ENCODE peak calls at places on chromosomes 3 and 15, in nine cellular contexts. E is ovary, R is neural progenitor cell, Q is Peyer's patch, H is right atrium auricular region, U is stomach, T is left ventricle myocardium inferior, W is mammary epithelial cell, X is PC-3. V is an unnamed sample.
A peak's percentile ranks its signal among the peaks of the same experiment; 100 is the strongest.

GRCh38 chr3:16884748-16885587 is at the start of gene PLCL2:
- DNase-seq in X (peak; percentile 43), W (peak; percentile 9), H (no peak), R (peak; percentile 76), T (peak; percentile 54), U (peak; percentile 50), E (peak; percentile 68), Q (peak; percentile 77), V (peak; percentile 80)

GRCh38 chr3:128572644-128573105 is 77.9 kb downstream of the RPN1 start:
- DNase-seq in E (no peak), W (no peak), Q (no peak), T (no peak), H (no peak), R (peak; percentile 53), U (no peak), X (peak; percentile 59), V (no peak)

GRCh38 chr3:134298281-134298680 is 47.6 kb upstream of the RYK start:
- DNase-seq in R (no peak), U (no peak), E (no peak), Q (no peak), H (no peak), W (no peak), T (no peak), X (no peak), V (no peak)

GRCh38 chr3:102302020-102302419 is 132.8 kb upstream of the ZPLD1 start:
- DNase-seq in E (no peak), W (no peak), H (no peak), X (peak; percentile 33), T (no peak), U (no peak), Q (no peak), R (no peak), V (no peak)

GRCh38 chr3:48630833-48631232 is 4.4 kb downstream of the SLC26A6 start:
- DNase-seq in W (no peak), U (no peak), Q (no peak), X (no peak), E (no peak), R (no peak), H (no peak), T (no peak), V (no peak)

GRCh38 chr3:4978966-4979400 is 254 bp upstream of the BHLHE40 start:
- DNase-seq in X (peak; percentile 95), T (peak; percentile 96), R (peak; percentile 55), H (peak; percentile 96), E (peak; percentile 92), U (peak; percentile 94), Q (peak; percentile 95), W (peak; percentile 97), V (peak; percentile 93)

GRCh38 chr3:161069441-161070251 is 35.5 kb downstream of the B3GALNT1 start:
- DNase-seq in H (no peak), U (no peak), T (no peak), X (peak; percentile 97), E (no peak), Q (no peak), R (no peak), W (peak; percentile 79), V (peak; percentile 77)

GRCh38 chr3:156536524-156537316 is 18.2 kb downstream of the SSR3 start:
- DNase-seq in X (no peak), W (no peak), U (no peak), R (no peak), Q (no peak), E (no peak), H (no peak), T (no peak), V (no peak)

GRCh38 chr3:196323723-196324122 is 5.7 kb upstream of the DYNLT2B start:
- DNase-seq in T (no peak), Q (no peak), W (no peak), E (no peak), U (no peak), R (peak; percentile 63), H (no peak), X (no peak), V (no peak)

GRCh38 chr3:128567141-128567540 is 74.1 kb upstream of the GATA2 start:
- DNase-seq in E (no peak), H (no peak), T (no peak), X (no peak), R (no peak), U (no peak), Q (no peak), W (no peak), V (no peak)

GRCh38 chr3:129673012-129673411 is 66.5 kb upstream of the PLXND1 start:
- DNase-seq in Q (no peak), R (no peak), W (no peak), U (no peak), E (no peak), T (no peak), X (no peak), H (no peak), V (no peak)

GRCh38 chr3:139312959-139313358 is 30.9 kb upstream of the MRPS22 start:
- DNase-seq in H (no peak), R (no peak), U (no peak), T (no peak), X (peak; percentile 64), Q (no peak), W (peak; percentile 67), E (peak; percentile 8), V (no peak)

GRCh38 chr3:155244206-155244605 is 49.3 kb downstream of the STRIT1 start:
- DNase-seq in E (no peak), W (no peak), R (no peak), T (no peak), H (no peak), Q (no peak), X (no peak), U (no peak), V (no peak)

GRCh38 chr3:1087066-1087555 is 5.7 kb upstream of the CNTN6 start:
- DNase-seq in X (peak; percentile 7), T (no peak), E (peak; percentile 6), U (no peak), H (no peak), Q (no peak), W (peak; percentile 33), R (peak; percentile 36), V (no peak)

GRCh38 chr3:111392911-111393351 is 149.1 kb upstream of the CD96 start:
- DNase-seq in W (peak; percentile 65), H (no peak), Q (no peak), X (peak; percentile 55), R (no peak), T (no peak), U (no peak), E (no peak), V (no peak)

GRCh38 chr3:86269364-86270155 is 721.4 kb downstream of the VGLL3 start:
- DNase-seq in U (no peak), H (no peak), X (no peak), Q (no peak), T (no peak), R (no peak), W (no peak), E (no peak), V (no peak)

GRCh38 chr3:46607603-46608028 is 4.7 kb upstream of the FAM240A start:
- DNase-seq in U (no peak), T (no peak), H (no peak), R (peak; percentile 64), E (no peak), Q (no peak), W (no peak), X (peak; percentile 24), V (no peak)

GRCh38 chr3:156729460-156730179 is 55.2 kb downstream of the TIPARP start:
- DNase-seq in W (peak; percentile 36), R (peak; percentile 17), X (no peak), U (no peak), T (no peak), E (no peak), Q (no peak), H (no peak), V (no peak)

GRCh38 chr15:55774113-55774970 is 31.4 kb upstream of the PRTG start:
- DNase-seq in Q (peak; percentile 49), X (peak; percentile 60), W (no peak), R (peak; percentile 74), U (peak; percentile 29), T (peak; percentile 21), E (peak; percentile 28), H (peak; percentile 60), V (no peak)
- TF ChIP-seq CTCF in Q (peak; percentile 20), X (peak; percentile 57), W (peak; percentile 58), R (peak; percentile 82), U (peak; percentile 41), T (peak; percentile 72), E (no peak), H (peak; percentile 33), V (peak; percentile 73)

DNA sequence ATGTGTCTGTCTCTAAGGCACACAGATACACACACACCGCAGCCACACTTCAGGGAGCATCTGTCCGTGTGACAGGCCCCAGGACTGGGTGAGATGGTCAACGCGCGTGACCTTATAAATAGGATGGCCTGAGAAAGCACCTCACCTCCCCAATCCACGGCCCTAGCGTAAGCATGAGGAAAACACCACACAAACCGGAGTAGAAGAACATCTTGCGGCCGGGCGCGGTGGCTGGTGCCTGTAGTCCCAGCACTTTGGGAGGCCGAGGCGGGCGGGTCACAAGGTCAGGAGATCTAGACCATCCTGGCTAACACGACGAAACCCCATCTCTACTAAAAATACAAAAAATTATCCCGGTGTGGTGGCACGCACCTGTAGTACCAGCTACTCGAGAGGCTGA is 1.6 kb downstream of the NIPA1 start:
- DNase-seq in T (no peak), X (no peak), U (no peak), H (no peak), E (no peak), R (no peak), Q (no peak), W (no peak), V (no peak)
- H3K4me3 ChIP-seq in T (no peak overlapping the region), X (peak overlapping the region; percentile 81), U (peak overlapping the region; percentile 95), H (no peak overlapping the region), E (no peak overlapping the region), R (peak overlapping the region; percentile 94), Q (no peak overlapping the region), W (no peak overlapping the region), V (no peak overlapping the region)

DNA sequence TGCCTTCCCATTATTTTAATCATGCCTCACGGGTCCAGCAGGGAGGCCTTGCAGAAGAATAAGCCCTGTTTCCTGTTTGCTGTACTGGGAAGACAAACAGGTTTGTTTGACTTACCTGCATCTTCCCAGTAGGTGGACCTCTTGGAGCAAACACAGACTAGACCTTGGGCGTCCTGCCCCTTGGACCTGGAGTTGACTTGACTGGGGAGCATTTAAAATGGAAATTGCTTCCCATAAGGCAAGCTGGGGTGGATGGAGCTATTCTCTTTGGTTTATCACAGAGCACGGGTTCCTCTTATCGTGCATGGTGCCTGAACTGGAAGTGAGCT is 151.4 kb downstream of the RPLP1 start:
- DNase-seq in R (no peak), H (peak; percentile 32), E (no peak), U (peak; percentile 75), W (peak; percentile 21), Q (no peak), X (peak; percentile 70), T (no peak), V (no peak)
- H3K27me3 ChIP-seq in R (no peaks in the 10 kb centered on the region), H (no peaks in the 10 kb centered on the region), E (no peaks in the 10 kb centered on the region), U (no peaks in the 10 kb centered on the region), W (peaks cover 14% of the 10 kb centered on the region), Q (no peaks in the 10 kb centered on the region), X (no peaks in the 10 kb centered on the region), T (peaks cover 9% of the 10 kb centered on the region), V (peaks cover 4% of the 10 kb centered on the region)

DNA sequence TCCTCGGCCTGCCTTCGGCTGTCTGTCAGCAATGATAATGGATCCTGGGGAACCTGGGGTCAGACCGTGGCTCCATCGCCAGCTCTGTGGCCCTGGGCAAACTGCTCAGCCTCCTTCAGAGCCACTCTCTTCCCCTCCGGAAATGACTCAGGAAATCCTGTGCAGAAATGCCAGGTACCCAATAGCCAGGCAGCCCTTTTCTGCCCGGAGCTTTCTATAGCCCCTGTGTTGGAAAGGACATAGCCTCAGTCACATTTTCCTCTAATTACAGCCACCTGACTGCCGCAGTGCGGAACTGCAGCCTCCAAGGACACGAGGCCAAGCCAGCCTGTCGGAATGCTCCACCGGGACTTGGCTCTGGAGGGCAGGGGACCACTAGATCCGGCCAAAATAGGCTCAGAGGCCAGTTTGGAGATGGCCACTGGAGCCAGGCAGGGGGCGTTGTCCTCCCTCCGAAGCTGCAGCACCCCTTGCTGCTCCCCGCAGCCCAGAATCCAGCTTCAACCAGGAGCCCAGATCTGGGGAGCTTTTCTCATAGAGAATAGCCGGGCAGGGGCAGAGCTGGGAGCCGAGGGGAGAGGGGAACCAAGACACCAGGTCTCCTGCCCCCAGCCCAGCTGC is 11.6 kb upstream of the ZXDC start:
- DNase-seq in R (peak; percentile 64), T (no peak), Q (no peak), X (peak; percentile 48), E (no peak), U (no peak), W (peak; percentile 60), H (no peak), V (no peak)
- TF ChIP-seq CTCF in R (peak; percentile 35), T (peak; percentile 52), Q (no peak), X (no peak), E (no peak), U (no peak), W (peak; percentile 33), H (no peak), V (no peak)